ENCODE peak calls at places on chromosomes 7 and 10, in eight cellular contexts. X, L, B, G, E, U, I and R are unnamed samples.
A peak's percentile ranks its signal among the peaks of the same experiment; 100 is the strongest.

GRCh38 chr10:69885379-69886156 is 83.9 kb downstream of the COL13A1 start:
- DNase-seq in U (no peak), L (no peak), E (peak; percentile 68), G (no peak), B (no peak), I (no peak), X (no peak), R (no peak)

GRCh38 chr7:77907281-77907680 is 108.7 kb downstream of the PHTF2 start:
- DNase-seq in B (no peak), L (no peak), X (no peak), I (no peak), G (no peak), U (no peak), E (no peak), R (no peak)

GRCh38 chr10:125089486-125089885 is 70.9 kb downstream of the CTBP2 start:
- DNase-seq in U (no peak), B (no peak), E (no peak), G (no peak), L (no peak), X (no peak), I (no peak), R (no peak)

GRCh38 chr10:6592080-6592479 is 12.0 kb upstream of the PRKCQ start:
- DNase-seq in X (no peak), L (peak; percentile 79), E (no peak), B (peak; percentile 86), I (no peak), G (no peak), U (no peak), R (no peak)

GRCh38 chr7:101733713-101734475 is 83.5 kb upstream of the CUX1 start:
- DNase-seq in X (no peak), E (no peak), B (no peak), G (no peak), L (no peak), U (peak; percentile 77), I (no peak), R (peak; percentile 80)

GRCh38 chr10:93309062-93309461 is 173.1 kb downstream of the MYOF start:
- DNase-seq in U (peak; percentile 38), X (no peak), L (no peak), B (no peak), G (no peak), E (no peak), I (no peak), R (no peak)

GRCh38 chr10:74081192-74081803 is 69.3 kb downstream of the AP3M1 start:
- DNase-seq in L (peak; percentile 45), I (peak; percentile 57), X (peak; percentile 39), U (peak; percentile 76), G (no peak), E (peak; percentile 83), B (peak; percentile 42), R (no peak)

GRCh38 chr10:47276071-47276470 is 23.9 kb upstream of the GDF10 start:
- DNase-seq in X (no peak), B (no peak), I (no peak), G (no peak), E (no peak), L (no peak), U (no peak), R (no peak)

GRCh38 chr10:92290076-92290836 is 622 bp downstream of the CPEB3 start:
- DNase-seq in G (no peak), E (peak; percentile 38), B (no peak), U (peak; percentile 43), I (no peak), L (no peak), X (peak; percentile 50), R (no peak)

GRCh38 chr10:11358046-11358445 is 253.4 kb downstream of the USP6NL start:
- DNase-seq in U (no peak), X (no peak), L (no peak), G (no peak), B (no peak), I (no peak), E (no peak), R (no peak)

GRCh38 chr7:117990834-117991233 is 117.6 kb upstream of the CTTNBP2 start:
- DNase-seq in L (no peak), G (no peak), X (no peak), U (no peak), E (no peak), I (no peak), B (no peak), R (no peak)

GRCh38 chr10:35003906-35004305 is 86.2 kb downstream of the CUL2 start:
- DNase-seq in X (no peak), L (no peak), E (no peak), B (no peak), U (no peak), I (no peak), G (no peak), R (no peak)

GRCh38 chr10:98675902-98676301 is 229.2 kb upstream of the HPS1 start:
- DNase-seq in I (no peak), G (no peak), L (no peak), U (no peak), E (no peak), X (no peak), B (no peak), R (no peak)

GRCh38 chr10:90969947-90970673 is 49.2 kb upstream of the ANKRD1 start:
- DNase-seq in I (no peak), G (no peak), E (no peak), X (no peak), L (no peak), B (no peak), U (peak; percentile 68), R (no peak)

GRCh38 chr10:128063736-128064614 is 62.2 kb downstream of the MKI67 start:
- DNase-seq in X (no peak), B (no peak), G (no peak), U (no peak), I (no peak), L (peak; percentile 6), E (no peak), R (peak; percentile 75)

GRCh38 chr10:128060341-128060851 is 65.8 kb downstream of the MKI67 start:
- DNase-seq in X (no peak), L (no peak), G (no peak), B (no peak), E (no peak), I (no peak), U (no peak), R (no peak)

GRCh38 chr10:128062837-128063563 is 63.2 kb downstream of the MKI67 start:
- DNase-seq in L (peak; percentile 72), G (no peak), B (peak; percentile 79), U (no peak), X (no peak), E (no peak), I (no peak), R (no peak)

GRCh38 chr10:128061306-128062300 is 64.6 kb downstream of the MKI67 start:
- DNase-seq in I (no peak), G (no peak), U (no peak), B (no peak), L (no peak), X (no peak), E (no peak), R (no peak)

DNA sequence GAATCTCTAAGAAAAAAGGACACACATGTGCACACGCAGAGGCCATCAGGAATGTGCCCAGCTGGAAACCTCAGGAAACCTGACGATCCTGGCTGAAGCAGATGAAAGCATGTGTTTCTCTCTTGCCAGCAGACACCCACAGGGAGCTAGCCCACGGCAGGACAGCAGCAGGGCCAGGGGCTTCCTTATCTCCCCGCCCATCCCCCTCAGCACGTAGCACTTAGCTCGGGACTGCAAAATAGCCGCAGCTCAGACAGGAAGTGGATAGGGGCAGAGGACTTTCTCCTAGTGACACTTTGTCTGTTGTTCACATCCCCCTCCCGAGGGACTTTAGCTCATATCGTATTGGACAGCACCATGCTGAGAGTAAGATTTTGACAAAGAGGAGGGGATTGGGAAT is 63.9 kb downstream of the MKI67 start:
- DNase-seq in U (no peak), G (no peak), B (peak; percentile 8), L (peak; percentile 4), I (no peak), E (no peak), X (no peak), R (no peak)
- H3K27ac ChIP-seq in U (no peak overlapping the region), G (peak overlapping the region; percentile 34), B (peak overlapping the region; percentile 61), L (peak overlapping the region; percentile 85), I (no peak overlapping the region), E (no peak overlapping the region), X (no peak overlapping the region), R (peak overlapping the region; percentile 77)

GRCh38 chr7:138632384-138632783 is 68.8 kb downstream of the SVOPL start:
- DNase-seq in B (no peak), L (no peak), G (no peak), E (no peak), I (no peak), X (no peak), U (no peak), R (no peak)

GRCh38 chr7:138630059-138630610 is 71.0 kb downstream of the SVOPL start:
- DNase-seq in L (no peak), U (no peak), E (no peak), G (no peak), B (no peak), X (no peak), I (no peak), R (no peak)

DNA sequence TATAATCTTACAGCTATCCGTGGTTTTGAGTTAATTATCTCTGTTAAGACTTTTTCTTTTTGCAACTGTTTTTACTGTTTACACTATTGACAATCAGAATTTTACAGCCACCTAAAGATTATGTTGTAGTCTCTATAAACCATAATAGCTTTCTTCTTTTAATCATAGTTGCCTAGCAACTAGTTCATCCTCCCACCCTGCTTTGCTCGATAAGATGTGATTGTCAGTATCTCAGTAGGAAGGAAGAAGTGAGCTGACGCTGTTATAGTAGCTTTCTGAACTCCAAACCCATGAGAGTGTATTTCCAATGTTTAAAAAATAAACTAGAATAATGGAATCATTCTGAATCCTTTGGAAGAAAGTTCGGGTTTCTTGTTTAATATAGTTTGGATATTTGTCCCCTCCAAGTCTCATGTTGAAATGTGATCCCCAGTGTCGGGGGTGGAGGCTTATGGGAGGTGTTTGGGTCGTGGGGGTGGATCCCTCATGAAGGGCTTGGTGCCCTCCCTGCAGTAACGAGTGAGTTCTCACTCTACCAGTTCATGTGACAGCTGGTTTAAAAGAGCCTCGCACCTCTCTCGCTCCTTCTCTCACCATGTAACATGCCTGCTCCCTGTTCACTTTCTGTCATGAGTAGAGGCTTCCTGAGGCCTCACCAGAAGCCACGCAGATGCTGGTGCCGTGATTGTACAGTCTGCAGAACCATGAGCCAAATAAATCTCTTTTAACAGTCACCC is 68.1 kb downstream of the SVOPL start:
- DNase-seq in I (no peak), E (no peak), B (no peak), X (no peak), U (no peak), L (no peak), G (no peak), R (no peak)
- H3K27ac ChIP-seq in I (no peak overlapping the region), E (no peak overlapping the region), B (no peak overlapping the region), X (no peak overlapping the region), U (no peak overlapping the region), L (no peak overlapping the region), G (no peak overlapping the region), R (no peak overlapping the region)

GRCh38 chr7:99099499-99100077 is 44.3 kb downstream of the SMURF1 start:
- DNase-seq in X (no peak), E (no peak), G (no peak), I (no peak), L (no peak), B (no peak), U (no peak), R (no peak)
- H3K27ac ChIP-seq in X (no peak overlapping the region), E (peak overlapping the region; percentile 78), G (peak overlapping the region; percentile 64), I (peak overlapping the region; percentile 19), L (no peak overlapping the region), B (no peak overlapping the region), U (peak overlapping the region; percentile 66), R (no peak overlapping the region)

DNA sequence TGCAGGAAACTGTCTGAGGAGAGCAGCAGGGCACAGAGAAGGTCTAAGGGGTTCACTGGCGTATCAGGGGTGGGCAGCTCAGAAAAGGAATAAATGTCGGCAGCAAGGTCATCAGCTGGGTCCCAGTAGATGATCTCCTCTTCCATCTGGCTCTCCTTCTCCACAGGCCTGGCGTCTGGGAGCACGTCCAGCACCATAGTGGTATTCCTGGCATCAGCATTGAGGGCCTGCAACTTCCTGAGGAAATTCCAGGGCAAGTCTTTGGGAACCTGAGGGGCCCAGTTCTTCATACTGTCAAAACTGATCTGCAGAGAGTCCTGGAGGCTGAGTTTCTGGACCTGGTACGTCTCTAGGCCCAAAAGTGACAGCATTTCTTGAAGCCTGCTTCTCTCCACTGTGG is 9.6 kb upstream of the MRPS24 start:
- DNase-seq in L (no peak), U (no peak), E (no peak), B (no peak), G (no peak), I (no peak), X (no peak), R (no peak)
- H3K27ac ChIP-seq in L (no peak overlapping the region), U (no peak overlapping the region), E (no peak overlapping the region), B (no peak overlapping the region), G (no peak overlapping the region), I (no peak overlapping the region), X (no peak overlapping the region), R (no peak overlapping the region)